ENCODE peak calls at places on chromosomes 13 and 19, in eight cellular contexts. H is body of pancreas, T is PC-3, W is foreskin fibroblast, E is AG04450, V is IMR-90, N is lower leg skin, A is H1. K is an unnamed sample.

GRCh38 chr13:33183431-33184130 is 102.0 kb downstream of the STARD13 start:
- DNase-seq in H (no peak), T (no peak), W (peak; percentile 43), E (no peak), V (peak; percentile 77), N (no peak), A (no peak), K (no peak)

GRCh38 chr13:37995052-37995451 is 125.5 kb upstream of the TRPC4 start:
- DNase-seq in H (no peak), T (no peak), W (no peak), E (no peak), V (peak; percentile 0), N (no peak), A (no peak), K (peak; percentile 14)

GRCh38 chr13:110907951-110908898 is 6.6 kb downstream of the ANKRD10 start:
- DNase-seq in H (peak; percentile 77), T (peak; percentile 94), W (no peak), E (no peak), V (peak; percentile 72), N (no peak), A (peak; percentile 75), K (no peak)

GRCh38 chr19:58274771-58275199 is 4.0 kb upstream of the ZNF8 start:
- DNase-seq in H (no peak), T (peak; percentile 83), W (peak; percentile 51), E (no peak), V (peak; percentile 35), N (no peak), A (no peak), K (no peak)

GRCh38 chr19:37077615-37077928 is 661 bp upstream of the ZNF420 start:
- DNase-seq in H (no peak), T (peak; percentile 1), W (no peak), E (no peak), V (peak; percentile 11), N (no peak), A (no peak), K (no peak)

GRCh38 chr19:12884926-12885748 is 1.9 kb downstream of the KLF1 start:
- DNase-seq in H (peak; percentile 97), T (peak; percentile 70), W (no peak), E (no peak), V (peak; percentile 28), N (peak; percentile 94), A (peak; percentile 94), K (no peak)

GRCh38 chr13:56752630-56753029 is 388.1 kb upstream of the PRR20A start:
- DNase-seq in H (no peak), T (no peak), W (no peak), E (no peak), V (no peak), N (no peak), A (no peak), K (no peak)

GRCh38 chr13:43390101-43390500 is 366.7 kb downstream of the DNAJC15 start:
- DNase-seq in H (no peak), T (no peak), W (peak; percentile 46), E (no peak), V (peak; percentile 68), N (no peak), A (no peak), K (no peak)

GRCh38 chr13:25943666-25944065 is 108.2 kb downstream of the SHISA2 start:
- DNase-seq in H (no peak), T (no peak), W (no peak), E (no peak), V (no peak), N (no peak), A (no peak), K (peak; percentile 43)

GRCh38 chr13:33616130-33616529 is 201.8 kb upstream of the RFC3 start:
- DNase-seq in H (no peak), T (no peak), W (no peak), E (no peak), V (no peak), N (no peak), A (no peak), K (no peak)

GRCh38 chr19:506404-507285 is 652 bp upstream of the TPGS1 start:
- DNase-seq in H (peak; percentile 99), T (peak; percentile 97), W (peak; percentile 99), E (peak; percentile 75), V (peak; percentile 84), N (peak; percentile 99), A (peak; percentile 94), K (peak; percentile 99)

GRCh38 chr19:53086949-53087348 is 16.3 kb downstream of the ZNF160 start:
- DNase-seq in H (peak; percentile 46), T (no peak), W (peak; percentile 23), E (no peak), V (peak; percentile 32), N (no peak), A (no peak), K (peak; percentile 58)

GRCh38 chr19:14516746-14517438 is 1.3 kb downstream of the DNAJB1 start:
- DNase-seq in H (no peak), T (no peak), W (no peak), E (no peak), V (no peak), N (no peak), A (no peak), K (no peak)

GRCh38 chr19:36058481-36059179 is 3.9 kb downstream of the WDR62 start:
- DNase-seq in H (no peak), T (no peak), W (no peak), E (no peak), V (no peak), N (no peak), A (no peak), K (no peak)

GRCh38 chr13:59621791-59622190 is 541.9 kb downstream of the DIAPH3 start:
- DNase-seq in H (no peak), T (no peak), W (no peak), E (no peak), V (no peak), N (no peak), A (no peak), K (no peak)

GRCh38 chr19:41734585-41734984 is 20.7 kb upstream of the CEACAM6 start:
- DNase-seq in H (no peak), T (peak; percentile 87), W (no peak), E (no peak), V (no peak), N (no peak), A (no peak), K (no peak)

GRCh38 chr19:19508217-19508616 is 7.1 kb downstream of the TSSK6 start:
- DNase-seq in H (no peak), T (no peak), W (no peak), E (no peak), V (no peak), N (no peak), A (no peak), K (no peak)

GRCh38 chr13:75137911-75138571 is 343.9 kb downstream of the TBC1D4 start:
- DNase-seq in H (no peak), T (no peak), W (no peak), E (no peak), V (no peak), N (no peak), A (no peak), K (no peak)

GRCh38 chr13:56700324-56700723 is 440.4 kb upstream of the PRR20A start:
- DNase-seq in H (no peak), T (no peak), W (no peak), E (no peak), V (no peak), N (no peak), A (no peak), K (no peak)

GRCh38 chr13:44938854-44939253 is 50.4 kb downstream of the NUFIP1 start:
- DNase-seq in H (no peak), T (no peak), W (no peak), E (no peak), V (no peak), N (no peak), A (no peak), K (no peak)
- H3K4me3 ChIP-seq in H (no peak overlapping the region), T (no peak overlapping the region), W (no peak overlapping the region), E (no peak overlapping the region), V (no peak overlapping the region), N (no peak overlapping the region), A (no peak overlapping the region), K (no peak overlapping the region)

GRCh38 chr13:78610381-78610883 is 7.1 kb upstream of the POU4F1 start:
- DNase-seq in H (no peak), T (peak; percentile 20), W (peak; percentile 23), E (peak; percentile 6), V (peak; percentile 49), N (no peak), A (no peak), K (peak; percentile 11)
- H3K4me3 ChIP-seq in H (no peak overlapping the region), T (no peak overlapping the region), W (no peak overlapping the region), E (no peak overlapping the region), V (no peak overlapping the region), N (no peak overlapping the region), A (no peak overlapping the region), K (no peak overlapping the region)

GRCh38 chr19:43651758-43652545 is 12.3 kb upstream of the CADM4 start:
- DNase-seq in H (peak; percentile 76), T (peak; percentile 59), W (peak; percentile 38), E (peak; percentile 27), V (peak; percentile 65), N (no peak), A (no peak), K (peak; percentile 18)
- H3K4me3 ChIP-seq in H (peak overlapping the region; percentile 29), T (no peak overlapping the region), W (no peak overlapping the region), E (no peak overlapping the region), V (no peak overlapping the region), N (no peak overlapping the region), A (no peak overlapping the region), K (no peak overlapping the region)

GRCh38 chr19:4597975-4598671 is 38.6 kb upstream of the SEMA6B start:
- DNase-seq in H (peak; percentile 28), T (peak; percentile 61), W (peak; percentile 13), E (no peak), V (no peak), N (no peak), A (no peak), K (no peak)

GRCh38 chr19:4600893-4601292 is 38.4 kb upstream of the TNFAIP8L1 start:
- DNase-seq in H (no peak), T (no peak), W (no peak), E (no peak), V (no peak), N (no peak), A (no peak), K (no peak)

GRCh38 chr19:4600082-4600481 is 39.2 kb upstream of the TNFAIP8L1 start:
- DNase-seq in H (no peak), T (no peak), W (no peak), E (no peak), V (no peak), N (no peak), A (no peak), K (no peak)

GRCh38 chr19:4597278-4597974 is 37.9 kb upstream of the SEMA6B start:
- DNase-seq in H (no peak), T (no peak), W (no peak), E (no peak), V (no peak), N (no peak), A (no peak), K (no peak)

GRCh38 chr19:4598712-4599111 is 39.2 kb upstream of the SEMA6B start:
- DNase-seq in H (no peak), T (no peak), W (no peak), E (no peak), V (no peak), N (no peak), A (no peak), K (no peak)
- H3K4me3 ChIP-seq in H (no peak overlapping the region), T (peak overlapping the region; percentile 64), W (no peak overlapping the region), E (no peak overlapping the region), V (no peak overlapping the region), N (no peak overlapping the region), A (peak overlapping the region; percentile 53), K (no peak overlapping the region)